ENCODE peak calls at places on chromosomes 13 and 19, in ten cellular contexts. A is activated naive CD8-positive, alpha-beta T cell treated with anti-CD3 and anti-CD28 coated beads, Interleukin-2, amount 50 U/mL, for 24 hours; T is T1000; U is BE2C; I is myocyte; N is effector CD4-positive, alpha-beta T cell; W is heart right ventricle; X is upper lobe of left lung; Z is GM12865; O is T-helper 2 cell. D is an unnamed sample.

GRCh38 chr19:33458807-33459206 is 62.8 kb downstream of the PEPD start:
- DNase-seq in A (no peak), T (no peak), U (no peak), I (no peak), N (no peak), W (no peak), X (peak), Z (no peak), O (no peak), D (no peak)

GRCh38 chr13:45280751-45281634 is 60.0 kb downstream of the TPT1 start:
- DNase-seq in A (peak), T (peak), U (peak), I (peak), N (no peak), W (peak), X (peak), Z (peak), O (no peak), D (no peak)

GRCh38 chr13:67283602-67284001 is 53.5 kb upstream of the PCDH9 start:
- DNase-seq in A (no peak), T (no peak), U (no peak), I (no peak), N (no peak), W (no peak), X (no peak), Z (no peak), O (no peak), D (no peak)

GRCh38 chr13:93279982-93280381 is 53.4 kb downstream of the GPC6 start:
- DNase-seq in A (no peak), T (no peak), U (no peak), I (no peak), N (no peak), W (no peak), X (no peak), Z (no peak), O (no peak), D (no peak)

GRCh38 chr13:114147803-114148520 is 15.5 kb upstream of the RASA3 start:
- DNase-seq in A (no peak), T (no peak), U (no peak), I (no peak), N (no peak), W (no peak), X (no peak), Z (no peak), O (no peak), D (no peak)

GRCh38 chr19:3061214-3062161 is 807 bp downstream of the TLE5 start:
- DNase-seq in A (peak), T (no peak), U (no peak), I (peak), N (peak), W (peak), X (peak), Z (peak), O (peak), D (no peak)

GRCh38 chr19:7871280-7871529 is 3.0 kb downstream of the PRR36 start:
- DNase-seq in A (no peak), T (no peak), U (no peak), I (no peak), N (no peak), W (no peak), X (no peak), Z (peak), O (no peak), D (peak)

GRCh38 chr13:20402881-20403280 is 122.8 kb downstream of the CRYL1 start:
- DNase-seq in A (no peak), T (no peak), U (no peak), I (no peak), N (no peak), W (no peak), X (peak), Z (no peak), O (no peak), D (no peak)

GRCh38 chr19:13090511-13091231 is 12.0 kb downstream of the LYL1 start:
- DNase-seq in A (no peak), T (no peak), U (peak), I (no peak), N (no peak), W (no peak), X (no peak), Z (no peak), O (no peak), D (no peak)